ENCODE peak calls at places on chromosomes 2 and 18, in five cellular contexts. One of them, this sample, is unnamed.

GRCh38 chr18:26863122-26863879 is 2.2 kb downstream of the AQP4 start:
- DNase-seq in sigmoid colon: peak
- DNase-seq in IMR-90: no peak
- DNase-seq in A549: peak
- DNase-seq in HCT116: no peak
- DNase-seq in this sample: no peak

GRCh38 chr2:111984213-111984604 is 70.9 kb upstream of the TMEM87B start:
- DNase-seq in sigmoid colon: no peak
- DNase-seq in IMR-90: no peak
- DNase-seq in A549: no peak
- DNase-seq in HCT116: no peak
- DNase-seq in this sample: no peak

GRCh38 chr2:101307950-101308431 is 510 bp downstream of the RNF149 start:
- DNase-seq in A549: peak
- DNase-seq in HCT116: no peak
- DNase-seq in IMR-90: no peak
- DNase-seq in sigmoid colon: peak
- DNase-seq in this sample: peak

GRCh38 chr18:44437603-44438002 is 243.1 kb upstream of the SETBP1 start:
- DNase-seq in IMR-90: no peak
- DNase-seq in sigmoid colon: no peak
- DNase-seq in HCT116: no peak
- DNase-seq in A549: no peak
- DNase-seq in this sample: no peak

GRCh38 chr2:160267022-160267421 is 67.0 kb upstream of the ITGB6 start:
- DNase-seq in IMR-90: no peak
- DNase-seq in sigmoid colon: no peak
- DNase-seq in HCT116: no peak
- DNase-seq in A549: no peak
- DNase-seq in this sample: no peak

GRCh38 chr2:206873426-206873825 is 65.9 kb upstream of the CPO start:
- DNase-seq in HCT116: no peak
- DNase-seq in IMR-90: no peak
- DNase-seq in A549: no peak
- DNase-seq in sigmoid colon: no peak
- DNase-seq in this sample: no peak

GRCh38 chr2:128791120-128791982 is 472.7 kb upstream of the HS6ST1 start:
- DNase-seq in A549: no peak
- DNase-seq in HCT116: no peak
- DNase-seq in IMR-90: no peak
- DNase-seq in sigmoid colon: no peak
- DNase-seq in this sample: no peak

GRCh38 chr2:49973917-49974368 is 819.6 kb upstream of the FSHR start:
- DNase-seq in HCT116: no peak
- DNase-seq in A549: peak
- DNase-seq in sigmoid colon: peak
- DNase-seq in IMR-90: no peak
- DNase-seq in this sample: peak

GRCh38 chr2:30255466-30256408 is 24.4 kb downstream of the LBH start:
- DNase-seq in A549: no peak
- DNase-seq in IMR-90: no peak
- DNase-seq in HCT116: no peak
- DNase-seq in sigmoid colon: no peak
- DNase-seq in this sample: no peak

GRCh38 chr2:162475661-162476060 is 131.7 kb downstream of the GCA start:
- DNase-seq in HCT116: no peak
- DNase-seq in sigmoid colon: no peak
- DNase-seq in IMR-90: no peak
- DNase-seq in A549: no peak
- DNase-seq in this sample: no peak

GRCh38 chr2:172285010-172285621 is 142.3 kb upstream of the ITGA6 start:
- DNase-seq in IMR-90: peak
- DNase-seq in HCT116: no peak
- DNase-seq in A549: no peak
- DNase-seq in sigmoid colon: no peak
- DNase-seq in this sample: no peak

GRCh38 chr2:200302940-200303727 is 3.4 kb upstream of the SPATS2L start:
- DNase-seq in sigmoid colon: no peak
- DNase-seq in IMR-90: peak
- DNase-seq in HCT116: peak
- DNase-seq in A549: peak
- DNase-seq in this sample: no peak

GRCh38 chr18:67600181-67600631 is 83.7 kb upstream of the DSEL start:
- DNase-seq in IMR-90: peak
- DNase-seq in A549: no peak
- DNase-seq in sigmoid colon: no peak
- DNase-seq in HCT116: no peak
- DNase-seq in this sample: no peak

GRCh38 chr18:12442946-12443345 is 35.2 kb downstream of the PRELID3A start:
- DNase-seq in HCT116: no peak
- DNase-seq in A549: no peak
- DNase-seq in IMR-90: peak
- DNase-seq in sigmoid colon: no peak
- DNase-seq in this sample: no peak

GRCh38 chr2:177332041-177332991 is 60.3 kb upstream of the AGPS start:
- DNase-seq in sigmoid colon: peak
- DNase-seq in A549: peak
- DNase-seq in IMR-90: peak
- DNase-seq in HCT116: peak
- DNase-seq in this sample: no peak

GRCh38 chr18:47204908-47205522 is 28.9 kb upstream of the IER3IP1 start:
- DNase-seq in sigmoid colon: no peak
- DNase-seq in A549: peak
- DNase-seq in HCT116: peak
- DNase-seq in IMR-90: peak
- DNase-seq in this sample: no peak

GRCh38 chr2:207240649-207241048 is 74.9 kb upstream of the KLF7 start:
- DNase-seq in sigmoid colon: no peak
- DNase-seq in A549: no peak
- DNase-seq in IMR-90: no peak
- DNase-seq in HCT116: no peak
- DNase-seq in this sample: no peak

GRCh38 chr18:8041526-8042111 is 474.5 kb downstream of the PTPRM start:
- DNase-seq in HCT116: no peak
- DNase-seq in A549: no peak
- DNase-seq in IMR-90: no peak
- DNase-seq in sigmoid colon: no peak
- DNase-seq in this sample: no peak

GRCh38 chr2:97745474-97746172 is 32.2 kb downstream of the ZAP70 start:
- DNase-seq in sigmoid colon: no peak
- DNase-seq in HCT116: no peak
- DNase-seq in IMR-90: peak
- DNase-seq in A549: no peak
- DNase-seq in this sample: peak

GRCh38 chr2:109242654-109243331 is 113.8 kb downstream of the SH3RF3 start:
- DNase-seq in IMR-90: peak
- DNase-seq in A549: no peak
- DNase-seq in sigmoid colon: peak
- DNase-seq in HCT116: no peak
- DNase-seq in this sample: no peak

GRCh38 chr18:74493689-74494088 is 2.5 kb upstream of the CNDP2 start:
- DNase-seq in A549: peak
- DNase-seq in sigmoid colon: no peak
- DNase-seq in IMR-90: peak
- DNase-seq in HCT116: peak
- DNase-seq in this sample: no peak

GRCh38 chr18:52999633-53000032 is 659.6 kb downstream of the DCC start:
- DNase-seq in HCT116: no peak
- DNase-seq in A549: no peak
- DNase-seq in IMR-90: no peak
- DNase-seq in sigmoid colon: no peak
- DNase-seq in this sample: no peak

GRCh38 chr18:79887181-79888000 is 64.1 kb downstream of the SLC66A2 start:
- DNase-seq in HCT116: no peak
- DNase-seq in A549: no peak
- DNase-seq in IMR-90: no peak
- DNase-seq in sigmoid colon: peak
- DNase-seq in this sample: peak

GRCh38 chr2:23589220-23589647 is 204.3 kb downstream of the KLHL29 start:
- DNase-seq in sigmoid colon: peak
- DNase-seq in A549: no peak
- DNase-seq in HCT116: no peak
- DNase-seq in IMR-90: no peak
- DNase-seq in this sample: peak

GRCh38 chr2:238462782-238463396 is 36.2 kb downstream of the ASB1 start:
- DNase-seq in sigmoid colon: no peak
- DNase-seq in HCT116: peak
- DNase-seq in A549: peak
- DNase-seq in IMR-90: peak
- DNase-seq in this sample: no peak

GRCh38 chr2:23649819-23650218 is 264.8 kb downstream of the KLHL29 start:
- DNase-seq in A549: no peak
- DNase-seq in sigmoid colon: no peak
- DNase-seq in IMR-90: peak
- DNase-seq in HCT116: no peak
- DNase-seq in this sample: no peak

GRCh38 chr2:226611944-226612318 is 187.7 kb downstream of the IRS1 start:
- DNase-seq in HCT116: peak
- DNase-seq in A549: no peak
- DNase-seq in IMR-90: peak
- DNase-seq in sigmoid colon: no peak
- DNase-seq in this sample: no peak

GRCh38 chr2:162382283-162382682 is 38.4 kb downstream of the GCA start:
- DNase-seq in sigmoid colon: no peak
- DNase-seq in A549: no peak
- DNase-seq in HCT116: no peak
- DNase-seq in IMR-90: no peak
- DNase-seq in this sample: no peak

GRCh38 chr2:235085476-235085875 is 133.7 kb downstream of the SH3BP4 start:
- DNase-seq in HCT116: no peak
- DNase-seq in sigmoid colon: no peak
- DNase-seq in A549: no peak
- DNase-seq in IMR-90: no peak
- DNase-seq in this sample: no peak

GRCh38 chr18:11147962-11148654 is 1.3 kb downstream of the PIEZO2 start:
- DNase-seq in A549: no peak
- DNase-seq in HCT116: no peak
- DNase-seq in sigmoid colon: no peak
- DNase-seq in IMR-90: no peak
- DNase-seq in this sample: no peak
- TF ChIP-seq POLR2A in A549: no peak
- TF ChIP-seq POLR2A in HCT116: no peak
- TF ChIP-seq POLR2A in sigmoid colon: no peak
- TF ChIP-seq POLR2A in IMR-90: no peak
- TF ChIP-seq POLR2A in this sample: no peak

GRCh38 chr2:219302412-219302968 is 6.7 kb downstream of the PTPRN start:
- DNase-seq in A549: no peak
- DNase-seq in sigmoid colon: no peak
- DNase-seq in HCT116: no peak
- DNase-seq in IMR-90: no peak
- DNase-seq in this sample: peak

GRCh38 chr2:219306047-219306446 is 3.2 kb downstream of the PTPRN start:
- DNase-seq in A549: no peak
- DNase-seq in sigmoid colon: no peak
- DNase-seq in HCT116: no peak
- DNase-seq in IMR-90: no peak
- DNase-seq in this sample: no peak

GRCh38 chr2:219304223-219304622 is 5.0 kb downstream of the PTPRN start:
- DNase-seq in A549: no peak
- DNase-seq in sigmoid colon: no peak
- DNase-seq in HCT116: no peak
- DNase-seq in IMR-90: no peak
- DNase-seq in this sample: no peak

GRCh38 chr2:219309278-219309677 is at the start of gene PTPRN:
- DNase-seq in A549: no peak
- DNase-seq in IMR-90: peak
- DNase-seq in sigmoid colon: no peak
- DNase-seq in HCT116: no peak
- DNase-seq in this sample: no peak

GRCh38 chr2:219308142-219309093 is 783 bp downstream of the PTPRN start:
- DNase-seq in sigmoid colon: no peak
- DNase-seq in A549: peak
- DNase-seq in HCT116: peak
- DNase-seq in IMR-90: peak
- DNase-seq in this sample: peak
- H3K4me3 ChIP-seq in sigmoid colon: no peak
- H3K4me3 ChIP-seq in A549: peak
- H3K4me3 ChIP-seq in HCT116: peak
- H3K4me3 ChIP-seq in IMR-90: peak
- H3K4me3 ChIP-seq in this sample: no peak

GRCh38 chr2:27128810-27129571 is 5.4 kb downstream of the ABHD1 start:
- DNase-seq in sigmoid colon: no peak
- DNase-seq in HCT116: no peak
- DNase-seq in A549: no peak
- DNase-seq in IMR-90: no peak
- DNase-seq in this sample: no peak
- TF ChIP-seq POLR2A in sigmoid colon: no peak
- TF ChIP-seq POLR2A in HCT116: no peak
- TF ChIP-seq POLR2A in A549: peak
- TF ChIP-seq POLR2A in IMR-90: no peak
- TF ChIP-seq POLR2A in this sample: no peak

GRCh38 chr18:58047556-58047882 is 3.5 kb downstream of the NEDD4L start:
- DNase-seq in HCT116: no peak
- DNase-seq in sigmoid colon: no peak
- DNase-seq in A549: no peak
- DNase-seq in IMR-90: no peak
- DNase-seq in this sample: no peak

GRCh38 chr18:58048243-58048642 is 4.2 kb downstream of the NEDD4L start:
- DNase-seq in IMR-90: peak
- DNase-seq in A549: no peak
- DNase-seq in HCT116: no peak
- DNase-seq in sigmoid colon: no peak
- DNase-seq in this sample: no peak

GRCh38 chr18:58046087-58046793 is 2.2 kb downstream of the NEDD4L start:
- DNase-seq in sigmoid colon: no peak
- DNase-seq in A549: no peak
- DNase-seq in IMR-90: no peak
- DNase-seq in HCT116: no peak
- DNase-seq in this sample: no peak

GRCh38 chr18:58045265-58046086 is 1.4 kb downstream of the NEDD4L start:
- DNase-seq in HCT116: peak
- DNase-seq in A549: no peak
- DNase-seq in IMR-90: peak
- DNase-seq in sigmoid colon: no peak
- DNase-seq in this sample: peak

DNA sequence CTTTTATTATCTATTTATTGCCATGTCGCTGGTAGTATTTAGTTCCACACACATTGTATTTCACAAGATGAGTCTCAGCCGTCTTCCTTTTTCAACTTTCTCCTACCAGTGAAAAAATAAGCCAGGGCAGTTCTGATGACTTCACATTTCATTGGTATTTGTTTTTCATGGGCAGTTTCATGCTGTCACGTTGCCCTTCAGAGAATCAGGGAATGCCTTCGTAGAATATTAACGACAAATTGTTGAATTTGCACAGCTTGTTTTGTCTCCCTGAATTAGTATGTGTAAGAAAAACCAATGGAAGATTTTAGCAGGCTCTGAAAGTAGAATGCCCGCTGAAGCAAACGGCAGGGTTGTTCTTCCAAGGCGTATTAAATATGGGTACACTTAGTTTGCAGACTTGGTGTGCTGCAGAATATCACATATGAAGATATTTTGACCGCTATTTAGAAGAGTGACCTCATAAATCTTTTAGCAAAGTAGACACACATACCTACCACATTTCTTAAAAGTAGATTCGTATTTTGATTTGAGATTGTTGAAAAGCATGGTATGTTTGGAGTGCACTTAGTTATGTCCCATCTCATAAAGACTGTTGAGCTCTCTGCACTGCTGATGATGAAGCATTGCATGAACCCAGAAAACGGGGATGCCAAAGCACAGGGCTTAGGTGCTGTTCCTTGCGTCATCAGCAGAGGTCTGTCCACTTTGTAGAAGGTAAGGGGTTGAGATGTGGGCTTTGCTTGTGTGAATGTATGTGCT is 2.9 kb downstream of the NEDD4L start:
- DNase-seq in A549: no peak
- DNase-seq in sigmoid colon: no peak
- DNase-seq in HCT116: no peak
- DNase-seq in IMR-90: no peak
- DNase-seq in this sample: no peak
- H3K4me3 ChIP-seq in A549: peak
- H3K4me3 ChIP-seq in sigmoid colon: no peak
- H3K4me3 ChIP-seq in HCT116: no peak
- H3K4me3 ChIP-seq in IMR-90: no peak
- H3K4me3 ChIP-seq in this sample: no peak

This sample was measured in spleen.